ENCODE peak calls at places on chromosomes 7 and 10, in four cellular contexts. E, G, U and S are unnamed samples.

GRCh38 chr10:28367865-28368541 is 65.1 kb upstream of the MPP7 start:
- DNase-seq in E (no peak), G (no peak), U (no peak), S (no peak)

GRCh38 chr10:43262902-43263466 is 3.9 kb downstream of the RASGEF1A start:
- DNase-seq in E (no peak), G (no peak), U (no peak), S (no peak)

GRCh38 chr7:139451638-139452037 is 31.8 kb downstream of the KLRG2 start:
- DNase-seq in E (peak; percentile 77), G (no peak), U (no peak), S (no peak)

GRCh38 chr7:26534649-26535482 is 243.2 kb downstream of the SNX10 start:
- DNase-seq in E (no peak), G (no peak), U (no peak), S (no peak)

GRCh38 chr7:3300221-3300650 is 816 bp upstream of the SDK1 start:
- DNase-seq in E (peak; percentile 15), G (no peak), U (peak; percentile 67), S (peak; percentile 11)

GRCh38 chr10:95395947-95396449 is 105.2 kb upstream of the PDLIM1 start:
- DNase-seq in E (no peak), G (no peak), U (no peak), S (no peak)

GRCh38 chr10:71868192-71868697 is 17.2 kb upstream of the PSAP start:
- DNase-seq in E (peak; percentile 70), G (no peak), U (peak; percentile 90), S (no peak)

GRCh38 chr7:92699560-92699959 is 109.4 kb upstream of the FAM133B start:
- DNase-seq in E (peak; percentile 72), G (no peak), U (peak; percentile 60), S (no peak)

GRCh38 chr7:157476654-157477549 is 140.1 kb downstream of the DNAJB6 start:
- DNase-seq in E (no peak), G (no peak), U (no peak), S (no peak)

GRCh38 chr10:67156239-67156638 is 230.4 kb downstream of the LRRTM3 start:
- DNase-seq in E (no peak), G (no peak), U (no peak), S (no peak)

GRCh38 chr10:77877461-77878344 is 48.9 kb downstream of the DLG5 start:
- DNase-seq in E (peak; percentile 82), G (peak; percentile 72), U (peak; percentile 79), S (peak; percentile 33)

GRCh38 chr7:102024005-102024768 is 206.8 kb downstream of the CUX1 start:
- DNase-seq in E (peak; percentile 11), G (no peak), U (no peak), S (no peak)
- H3K18ac ChIP-seq in E (no peak overlapping the region), G (no peak overlapping the region), U (no peak overlapping the region), S (peak overlapping the region; percentile 79)

GRCh38 chr7:80480566-80480965 is 31.3 kb downstream of the GNAT3 start:
- DNase-seq in E (peak; percentile 22), G (no peak), U (no peak), S (no peak)
- H2BK15ac ChIP-seq in E (peak overlapping the region; percentile 89), G (no peak overlapping the region), U (no peak overlapping the region), S (no peak overlapping the region)

GRCh38 chr10:13634207-13634606 is 47.4 kb downstream of the PRPF18 start:
- DNase-seq in E (no peak), G (no peak), U (peak; percentile 25), S (no peak)

GRCh38 chr10:13632879-13633437 is 46.2 kb downstream of the PRPF18 start:
- DNase-seq in E (no peak), G (no peak), U (no peak), S (no peak)

GRCh38 chr10:13631594-13631993 is 44.8 kb downstream of the PRPF18 start:
- DNase-seq in E (no peak), G (no peak), U (no peak), S (no peak)

GRCh38 chr10:13633689-13634088 is 46.9 kb downstream of the PRPF18 start:
- DNase-seq in E (peak; percentile 69), G (no peak), U (peak; percentile 82), S (no peak)

DNA sequence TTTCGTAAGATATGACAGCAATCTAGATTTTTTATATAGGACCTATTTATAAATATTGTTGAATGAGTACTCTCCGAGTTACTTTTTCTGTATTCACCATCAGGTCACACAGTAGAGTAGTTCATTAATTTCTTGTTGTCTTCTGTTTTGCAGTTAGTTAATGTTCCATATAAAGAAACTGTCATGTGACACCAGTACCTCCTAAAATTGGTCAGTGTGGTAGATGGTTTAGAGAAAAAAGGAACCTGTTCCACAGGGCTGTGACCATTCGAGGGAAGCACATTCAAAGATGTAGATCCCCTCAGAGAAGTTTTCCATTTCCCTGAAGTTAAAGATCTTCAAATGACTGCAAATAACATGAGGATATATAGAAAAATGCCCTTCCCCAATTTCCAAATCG is 45.6 kb downstream of the PRPF18 start:
- DNase-seq in E (no peak), G (no peak), U (no peak), S (no peak)
- H4K8ac ChIP-seq in E (no peak overlapping the region), G (no peak overlapping the region), U (no peak overlapping the region), S (no peak overlapping the region)

GRCh38 chr7:116025098-116025809 is 5.3 kb downstream of the TFEC start:
- DNase-seq in E (peak; percentile 41), G (no peak), U (peak; percentile 30), S (no peak)
- H3K18ac ChIP-seq in E (no peak overlapping the region), G (no peak overlapping the region), U (no peak overlapping the region), S (no peak overlapping the region)